ENCODE peak calls at places on chromosomes 12 and 14, in five cellular contexts. S is ACHN; Y is stimulated activated CD4-positive, alpha-beta T cell treated with anti-CD3 and anti-CD28 coated beads, Interleukin-15, amount 100 ng/mL, for 24 hours; H is kidney; M is NCI-H2171. X is an unnamed sample.

GRCh38 chr14:74804219-74804825 is 41.2 kb downstream of the YLPM1 start:
- DNase-seq in Y (no peak), M (no peak), S (no peak), H (no peak), X (no peak)

GRCh38 chr12:51911307-51911706 is 4.0 kb downstream of the ACVRL1 start:
- DNase-seq in M (no peak), Y (no peak), H (no peak), S (no peak), X (no peak)

GRCh38 chr12:17928708-17929366 is 161.2 kb downstream of the RERGL start:
- DNase-seq in Y (no peak), M (no peak), S (peak), H (no peak), X (no peak)

GRCh38 chr12:2893007-2893406 is 2.3 kb downstream of the TULP3 start:
- DNase-seq in S (peak), M (no peak), Y (no peak), H (no peak), X (peak)

GRCh38 chr14:105076805-105077648 is 11.8 kb upstream of the GPR132 start:
- DNase-seq in H (peak), S (no peak), M (no peak), Y (no peak), X (no peak)

GRCh38 chr12:98646165-98646764 is 1.2 kb downstream of the APAF1 start:
- DNase-seq in M (no peak), S (peak), H (no peak), Y (no peak), X (no peak)

GRCh38 chr12:67223225-67223624 is 45.9 kb upstream of the CAND1 start:
- DNase-seq in M (no peak), S (no peak), Y (no peak), H (no peak), X (no peak)

GRCh38 chr12:115847398-115847797 is 430.1 kb downstream of the MED13L start:
- DNase-seq in H (no peak), S (no peak), M (no peak), Y (no peak), X (no peak)

GRCh38 chr14:105171004-105171673 is 2.6 kb upstream of the JAG2 start:
- DNase-seq in H (no peak), M (no peak), S (no peak), Y (no peak), X (peak)

GRCh38 chr14:104794099-104794498 is 1.4 kb downstream of the AKT1 start:
- DNase-seq in M (no peak), H (no peak), S (peak), Y (peak), X (no peak)

GRCh38 chr14:49623941-49624806 is 3.6 kb downstream of the MGAT2 start:
- DNase-seq in S (no peak), M (no peak), H (no peak), Y (no peak), X (no peak)

GRCh38 chr12:89768586-89769482 is 60.2 kb upstream of the ATP2B1 start:
- DNase-seq in S (peak), H (no peak), Y (peak), M (no peak), X (no peak)

GRCh38 chr12:50302686-50303085 is 19.4 kb upstream of the LIMA1 start:
- DNase-seq in S (no peak), H (no peak), Y (no peak), M (no peak), X (no peak)

GRCh38 chr14:77208266-77208978 is 26.8 kb downstream of the TMEM63C start:
- DNase-seq in S (peak), Y (peak), M (peak), H (peak), X (peak)

GRCh38 chr12:104467346-104467837 is 10.6 kb downstream of the CHST11 start:
- DNase-seq in M (no peak), Y (no peak), H (no peak), S (no peak), X (no peak)

GRCh38 chr12:6959376-6960290 is 8.5 kb downstream of the PTPN6 start:
- DNase-seq in H (no peak), S (no peak), M (no peak), Y (no peak), X (peak)

GRCh38 chr12:15700595-15700994 is 88.6 kb downstream of the EPS8 start:
- DNase-seq in Y (no peak), S (peak), H (no peak), M (no peak), X (no peak)

GRCh38 chr12:113748707-113749432 is 217.3 kb downstream of the RBM19 start:
- DNase-seq in S (no peak), Y (no peak), H (no peak), M (no peak), X (no peak)

GRCh38 chr12:53232641-53233538 is 881 bp upstream of the RARG start:
- DNase-seq in S (peak), Y (peak), H (peak), M (no peak), X (no peak)

GRCh38 chr14:70871863-70872677 is 35.2 kb upstream of the PCNX1 start:
- DNase-seq in Y (no peak), S (no peak), M (no peak), H (no peak), X (no peak)

X was measured in gastrocnemius medialis.